ENCODE peak calls at places on chromosomes 7 and 10, in five cellular contexts. J is HCT116, C is PC-9, U is adrenal gland, S is tibial artery. Z is an unnamed sample.

GRCh38 chr7:125516194-125516593 is 586.6 kb upstream of the POT1 start:
- DNase-seq in U (no peak), S (no peak), J (no peak), C (no peak), Z (no peak)

GRCh38 chr7:139567647-139568345 is 44.3 kb downstream of the CLEC2L start:
- DNase-seq in J (no peak), U (no peak), C (no peak), S (no peak), Z (no peak)

GRCh38 chr10:75486591-75486990 is 55.2 kb downstream of the LRMDA start:
- DNase-seq in J (no peak), S (no peak), C (no peak), U (no peak), Z (no peak)

GRCh38 chr7:135335628-135336139 is 102.0 kb downstream of the STRA8 start:
- DNase-seq in U (peak; percentile 38), J (peak; percentile 66), C (peak; percentile 87), S (peak; percentile 41), Z (peak; percentile 11)

GRCh38 chr10:124149681-124150080 is 56.3 kb upstream of the CHST15 start:
- DNase-seq in C (no peak), S (no peak), U (no peak), J (no peak), Z (no peak)

GRCh38 chr7:123537026-123537642 is 2.7 kb upstream of the IQUB start:
- DNase-seq in C (no peak), U (no peak), S (no peak), J (no peak), Z (no peak)

GRCh38 chr10:34710391-34710751 is 104.7 kb downstream of the PARD3 start:
- DNase-seq in J (no peak), C (peak; percentile 44), U (peak; percentile 74), S (peak; percentile 57), Z (no peak)

GRCh38 chr7:143381427-143382125 is 431 bp downstream of the ZYX start:
- DNase-seq in J (no peak), C (peak; percentile 80), S (peak; percentile 76), U (peak; percentile 77), Z (peak; percentile 55)

GRCh38 chr7:8035647-8036518 is 67.3 kb downstream of the GLCCI1 start:
- DNase-seq in C (no peak), U (no peak), S (no peak), J (peak; percentile 10), Z (peak; percentile 20)
- TF ChIP-seq CTCF in C (peak; percentile 69), U (no peak), S (no peak), J (peak; percentile 63), Z (peak; percentile 64)

GRCh38 chr10:86749835-86750234 is 6.6 kb upstream of the BMPR1A start:
- DNase-seq in U (no peak), S (no peak), J (no peak), C (no peak), Z (no peak)

GRCh38 chr10:86742230-86742629 is 14.2 kb upstream of the BMPR1A start:
- DNase-seq in S (no peak), U (no peak), C (no peak), J (no peak), Z (no peak)

GRCh38 chr10:86747796-86748581 is 8.4 kb upstream of the BMPR1A start:
- DNase-seq in U (no peak), S (no peak), C (no peak), J (no peak), Z (no peak)

GRCh38 chr10:86744067-86744725 is 12.2 kb upstream of the BMPR1A start:
- DNase-seq in S (peak; percentile 39), U (no peak), C (no peak), J (no peak), Z (no peak)
- H3K27ac ChIP-seq in S (peak overlapping the region; percentile 88), U (no peak overlapping the region), C (no peak overlapping the region), J (no peak overlapping the region), Z (no peak overlapping the region)

GRCh38 chr10:72979709-72980108 is 25.1 kb upstream of the PLA2G12B start:
- DNase-seq in J (no peak), C (no peak), S (no peak), U (no peak), Z (no peak)
- H3K9me3 ChIP-seq in J (peaks cover 9% of the 10 kb centered on the region), C (peaks cover 14% of the 10 kb centered on the region), S (no peaks in the 10 kb centered on the region), U (peaks cover 15% of the 10 kb centered on the region), Z (peaks cover 7% of the 10 kb centered on the region)

DNA sequence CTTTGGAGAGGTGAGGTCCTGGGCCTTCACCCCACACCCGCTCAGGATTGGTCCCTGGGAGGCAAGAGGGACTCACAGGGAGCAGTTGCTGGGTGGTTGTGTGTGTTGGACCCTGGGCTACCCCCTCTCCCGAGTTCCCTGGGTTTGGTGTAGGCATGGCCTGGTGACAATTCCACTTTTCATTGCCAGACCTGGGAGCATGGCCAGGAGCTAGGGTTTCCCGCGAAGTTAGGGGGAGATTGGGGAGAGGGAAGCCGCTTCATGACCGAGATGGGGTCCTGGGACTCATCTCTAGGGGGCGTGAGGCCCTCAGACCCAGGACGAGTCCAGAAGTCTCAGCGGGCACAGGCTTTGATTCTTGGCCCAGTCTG is 579 bp downstream of the PALD1 start:
- DNase-seq in C (no peak), U (no peak), S (no peak), J (no peak), Z (no peak)
- TF ChIP-seq CTCF in C (no peak), U (no peak), S (no peak), J (peak; percentile 30), Z (no peak)

GRCh38 chr10:48627984-48628609 is 23.2 kb upstream of the ARHGAP22 start:
- DNase-seq in C (no peak), J (no peak), S (no peak), U (no peak), Z (no peak)
- H3K27ac ChIP-seq in C (no peak overlapping the region), J (no peak overlapping the region), S (no peak overlapping the region), U (no peak overlapping the region), Z (no peak overlapping the region)

GRCh38 chr10:20616056-20616671 is 280.9 kb downstream of the NEBL start:
- DNase-seq in J (no peak), C (no peak), U (no peak), S (no peak), Z (no peak)
- H3K9me3 ChIP-seq in J (no peaks in the 10 kb centered on the region), C (no peaks in the 10 kb centered on the region), U (no peaks in the 10 kb centered on the region), S (no peaks in the 10 kb centered on the region), Z (no peaks in the 10 kb centered on the region)

GRCh38 chr10:239109-239508 is 103.9 kb downstream of the ZMYND11 start:
- DNase-seq in C (no peak), J (no peak), U (no peak), S (no peak), Z (no peak)
- TF ChIP-seq CTCF in C (no peak), J (no peak), U (no peak), S (no peak), Z (no peak)

DNA sequence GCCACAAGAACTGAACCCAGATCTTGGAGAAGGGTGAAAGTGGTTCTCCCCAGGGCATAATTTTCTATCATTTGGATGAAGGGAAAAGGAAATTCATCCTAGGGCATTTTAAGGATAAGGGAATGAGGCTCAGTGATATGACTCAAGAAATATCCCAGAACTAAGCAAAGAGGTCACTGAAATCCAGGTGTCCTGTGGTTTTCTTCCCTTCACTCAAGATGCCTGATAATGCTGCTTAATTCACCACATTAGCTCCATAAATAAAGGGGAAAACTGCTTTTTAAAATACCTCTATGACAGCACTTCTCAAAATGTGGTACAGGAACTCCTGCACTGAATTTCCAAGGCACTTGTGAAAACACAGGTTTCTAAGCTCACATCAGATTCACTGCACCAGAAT is 2.7 kb downstream of the IFIT3 start:
- DNase-seq in S (no peak), J (no peak), U (no peak), C (no peak), Z (no peak)
- H3K27ac ChIP-seq in S (no peak overlapping the region), J (no peak overlapping the region), U (peak overlapping the region; percentile 77), C (no peak overlapping the region), Z (no peak overlapping the region)

GRCh38 chr7:53358301-53358700 is 322.9 kb downstream of the POM121L12 start:
- DNase-seq in S (no peak), C (no peak), U (no peak), J (no peak), Z (no peak)
- H3K9me3 ChIP-seq in S (no peaks in the 10 kb centered on the region), C (no peaks in the 10 kb centered on the region), U (peaks cover 3% of the 10 kb centered on the region), J (peaks cover 30% of the 10 kb centered on the region), Z (peaks cover 7% of the 10 kb centered on the region)

DNA sequence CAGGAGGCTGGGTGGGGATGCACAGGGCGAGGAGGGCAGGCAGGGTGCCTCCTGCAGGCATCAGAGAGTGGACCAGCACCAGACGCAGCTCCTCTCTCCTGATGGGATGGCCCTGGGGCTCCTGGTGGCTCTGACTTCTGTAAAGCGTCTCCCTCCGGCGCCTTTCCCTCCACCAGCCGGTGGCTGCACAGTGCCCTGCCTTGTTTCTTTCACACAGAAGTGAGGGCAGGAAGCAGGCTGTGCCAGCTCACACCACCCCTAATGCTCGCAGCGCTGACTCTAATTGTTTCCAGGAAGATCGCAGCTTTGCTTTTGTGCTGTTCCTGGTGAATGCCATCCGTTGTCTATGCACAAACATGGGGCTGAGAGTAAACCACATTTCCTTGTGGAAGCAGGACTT is 152.3 kb upstream of the LANCL2 start:
- DNase-seq in C (no peak), S (no peak), U (no peak), J (no peak), Z (no peak)
- TF ChIP-seq CTCF in C (no peak), S (no peak), U (no peak), J (no peak), Z (no peak)